ENCODE peak calls at places on chromosomes 11 and 22, in four cellular contexts. One of them, this sample, is unnamed.
A peak's percentile ranks its signal among the peaks of the same experiment; 100 is the strongest.

GRCh38 chr11:10846664-10847063 is 11.2 kb downstream of the ZBED5 start:
- DNase-seq in IMR-90: no peak
- DNase-seq in keratinocyte: no peak
- DNase-seq in K562: no peak
- DNase-seq in this sample: no peak

GRCh38 chr11:2944953-2945756 is 15.9 kb upstream of the PHLDA2 start:
- DNase-seq in IMR-90: peak; percentile 90
- DNase-seq in keratinocyte: no peak
- DNase-seq in K562: no peak
- DNase-seq in this sample: peak; percentile 83

GRCh38 chr11:35182317-35182939 is 43.5 kb downstream of the CD44 start:
- DNase-seq in IMR-90: no peak
- DNase-seq in keratinocyte: no peak
- DNase-seq in K562: no peak
- DNase-seq in this sample: no peak

GRCh38 chr11:114819028-114819427 is 140.7 kb downstream of the NXPE2 start:
- DNase-seq in IMR-90: no peak
- DNase-seq in keratinocyte: no peak
- DNase-seq in K562: no peak
- DNase-seq in this sample: no peak

GRCh38 chr11:61352038-61352437 is 9.6 kb downstream of the CYB561A3 start:
- DNase-seq in keratinocyte: no peak
- DNase-seq in K562: no peak
- DNase-seq in IMR-90: no peak
- DNase-seq in this sample: no peak

GRCh38 chr22:20646377-20646776 is 127.5 kb upstream of the SERPIND1 start:
- DNase-seq in IMR-90: no peak
- DNase-seq in K562: no peak
- DNase-seq in keratinocyte: no peak
- DNase-seq in this sample: no peak

GRCh38 chr11:2300290-2300935 is 1.3 kb downstream of the C11orf21 start:
- DNase-seq in IMR-90: no peak
- DNase-seq in K562: no peak
- DNase-seq in keratinocyte: no peak
- DNase-seq in this sample: no peak

GRCh38 chr11:34180045-34180813 is 74.8 kb downstream of the NAT10 start:
- DNase-seq in IMR-90: no peak
- DNase-seq in K562: no peak
- DNase-seq in keratinocyte: no peak
- DNase-seq in this sample: no peak

GRCh38 chr11:76836613-76837291 is 24.0 kb upstream of the ACER3 start:
- DNase-seq in keratinocyte: no peak
- DNase-seq in IMR-90: no peak
- DNase-seq in K562: no peak
- DNase-seq in this sample: no peak

GRCh38 chr11:59847620-59848019 is 2.3 kb upstream of the CBLIF start:
- DNase-seq in IMR-90: no peak
- DNase-seq in K562: no peak
- DNase-seq in keratinocyte: no peak
- DNase-seq in this sample: no peak

GRCh38 chr11:42631223-42631843 is 680.5 kb upstream of the API5 start:
- DNase-seq in keratinocyte: peak; percentile 2
- DNase-seq in K562: no peak
- DNase-seq in IMR-90: no peak
- DNase-seq in this sample: peak; percentile 33

GRCh38 chr22:17131686-17132085 is 10.5 kb upstream of the TMEM121B start:
- DNase-seq in K562: no peak
- DNase-seq in IMR-90: no peak
- DNase-seq in keratinocyte: no peak
- DNase-seq in this sample: no peak

GRCh38 chr11:116037851-116038250 is 533.6 kb upstream of the CADM1 start:
- DNase-seq in K562: no peak
- DNase-seq in IMR-90: no peak
- DNase-seq in keratinocyte: no peak
- DNase-seq in this sample: no peak

GRCh38 chr11:67301313-67301921 is 1.9 kb upstream of the SSH3 start:
- DNase-seq in IMR-90: no peak
- DNase-seq in K562: no peak
- DNase-seq in keratinocyte: no peak
- DNase-seq in this sample: no peak

GRCh38 chr11:67523556-67524479 is 572 bp upstream of the CABP2 start:
- DNase-seq in K562: no peak
- DNase-seq in keratinocyte: no peak
- DNase-seq in IMR-90: no peak
- DNase-seq in this sample: no peak

GRCh38 chr11:130858215-130858614 is 58.1 kb downstream of the SNX19 start:
- DNase-seq in keratinocyte: no peak
- DNase-seq in K562: peak; percentile 69
- DNase-seq in IMR-90: no peak
- DNase-seq in this sample: no peak

DNA sequence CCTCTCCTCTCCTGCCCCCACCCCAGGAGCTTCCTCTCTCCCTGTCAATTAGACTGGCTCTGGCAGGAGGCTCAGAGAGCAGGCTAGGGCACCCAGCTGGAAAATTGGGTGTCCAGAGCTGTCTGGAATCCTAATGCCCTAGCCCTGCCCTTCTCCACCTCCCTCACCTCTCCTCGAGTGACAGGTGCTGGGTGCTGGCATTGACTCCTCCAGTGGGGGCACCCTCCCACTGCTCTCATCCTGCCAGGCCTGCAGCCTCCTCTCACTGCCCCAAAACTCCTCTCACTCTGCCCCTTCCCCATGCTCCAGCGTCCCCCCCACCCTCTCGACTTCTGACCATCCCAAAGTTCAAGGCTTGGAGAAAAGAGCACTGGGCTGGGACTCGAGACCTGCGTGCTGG is 69.0 kb downstream of the CYTH4 start:
- DNase-seq in keratinocyte: no peak
- DNase-seq in K562: no peak
- DNase-seq in IMR-90: no peak
- DNase-seq in this sample: no peak
- H3K4me2 ChIP-seq in keratinocyte: no peak overlapping the region
- H3K4me2 ChIP-seq in K562: no peak overlapping the region
- H3K4me2 ChIP-seq in IMR-90: no peak overlapping the region
- H3K4me2 ChIP-seq in this sample: no peak overlapping the region

GRCh38 chr11:124595302-124595701 is 15.9 kb upstream of the PANX3 start:
- DNase-seq in keratinocyte: no peak
- DNase-seq in K562: no peak
- DNase-seq in IMR-90: no peak
- DNase-seq in this sample: no peak
- H3K36me3 ChIP-seq in keratinocyte: no peaks in the 10 kb centered on the region
- H3K36me3 ChIP-seq in K562: no peaks in the 10 kb centered on the region
- H3K36me3 ChIP-seq in IMR-90: no peaks in the 10 kb centered on the region
- H3K36me3 ChIP-seq in this sample: no peaks in the 10 kb centered on the region

GRCh38 chr11:118918128-118918685 is 7.5 kb downstream of the BCL9L start:
- DNase-seq in keratinocyte: no peak
- DNase-seq in IMR-90: peak; percentile 91
- DNase-seq in K562: peak; percentile 77
- DNase-seq in this sample: peak; percentile 75
- H3K9me1 ChIP-seq in keratinocyte: no peaks in the 10 kb centered on the region
- H3K9me1 ChIP-seq in IMR-90: no peaks in the 10 kb centered on the region
- H3K9me1 ChIP-seq in K562: no peaks in the 10 kb centered on the region
- H3K9me1 ChIP-seq in this sample: no peaks in the 10 kb centered on the region

DNA sequence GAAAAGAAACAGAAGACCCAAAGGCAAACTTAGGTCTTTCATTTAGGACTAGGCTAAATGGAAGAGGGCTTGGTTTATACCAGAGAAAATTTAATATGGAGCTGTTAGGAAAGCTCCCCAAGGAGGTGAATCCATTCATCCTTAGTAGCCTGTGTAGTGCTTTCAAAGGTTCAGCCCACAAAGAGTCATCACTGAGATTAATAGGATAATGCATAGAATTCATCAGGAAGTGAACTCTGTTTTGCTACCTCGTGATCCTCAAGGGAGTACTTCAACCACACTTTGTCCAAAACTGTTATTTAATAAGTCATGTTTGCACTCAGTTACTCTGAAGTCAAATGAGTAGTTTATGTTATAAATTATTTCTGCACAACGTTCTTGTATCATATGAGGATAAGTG is 43.3 kb upstream of the MMP7 start:
- DNase-seq in K562: no peak
- DNase-seq in IMR-90: peak; percentile 43
- DNase-seq in keratinocyte: no peak
- DNase-seq in this sample: no peak
- H3K4me2 ChIP-seq in K562: no peak overlapping the region
- H3K4me2 ChIP-seq in IMR-90: no peak overlapping the region
- H3K4me2 ChIP-seq in keratinocyte: no peak overlapping the region
- H3K4me2 ChIP-seq in this sample: no peak overlapping the region

DNA sequence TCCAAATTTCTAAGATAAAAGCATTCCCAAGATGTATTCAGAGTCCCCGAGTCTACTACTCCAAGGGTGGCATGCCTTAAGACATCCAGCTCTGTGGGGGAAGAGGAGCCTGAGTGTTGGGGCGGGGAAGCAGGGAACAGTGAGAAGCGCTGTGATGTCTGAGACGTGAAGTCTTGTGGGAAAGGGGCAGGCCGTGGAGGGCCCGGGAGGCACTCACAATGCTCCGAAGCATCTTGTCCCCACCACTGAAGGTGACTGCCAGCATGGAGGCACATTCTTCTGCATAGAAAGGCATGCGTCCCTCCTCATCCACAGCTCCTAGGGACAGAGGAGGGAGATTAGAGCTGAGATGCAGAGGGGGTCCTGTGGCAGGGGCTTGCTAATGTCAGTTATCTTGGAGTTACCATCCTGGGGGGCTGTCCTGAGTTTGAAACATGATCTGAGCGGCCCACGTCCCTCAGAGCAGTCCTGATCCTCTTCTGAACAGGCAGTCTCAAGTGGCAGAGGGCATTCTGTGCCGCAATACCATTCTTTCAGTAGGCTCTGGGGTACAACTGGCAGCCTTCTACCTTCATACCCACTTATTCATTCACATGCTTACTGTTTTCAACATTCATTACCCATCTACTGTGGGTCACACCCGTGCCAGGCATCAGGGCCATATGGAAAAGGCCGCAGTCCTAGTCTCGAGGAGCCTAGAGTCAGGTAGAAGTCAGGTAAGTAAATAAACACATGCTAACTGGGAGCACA is 8.7 kb downstream of the PCSK7 start:
- DNase-seq in keratinocyte: no peak
- DNase-seq in K562: no peak
- DNase-seq in IMR-90: no peak
- DNase-seq in this sample: no peak
- H3K36me3 ChIP-seq in keratinocyte: peaks cover 54% of the 10 kb centered on the region
- H3K36me3 ChIP-seq in K562: peaks cover 69% of the 10 kb centered on the region
- H3K36me3 ChIP-seq in IMR-90: peaks cover 54% of the 10 kb centered on the region
- H3K36me3 ChIP-seq in this sample: peaks cover 36% of the 10 kb centered on the region

GRCh38 chr11:118232659-118233058 is 7.8 kb upstream of the JAML start:
- DNase-seq in K562: no peak
- DNase-seq in keratinocyte: no peak
- DNase-seq in IMR-90: no peak
- DNase-seq in this sample: no peak

GRCh38 chr11:118236170-118236569 is 11.4 kb upstream of the JAML start:
- DNase-seq in K562: no peak
- DNase-seq in keratinocyte: no peak
- DNase-seq in IMR-90: no peak
- DNase-seq in this sample: no peak

GRCh38 chr11:118230088-118230487 is 5.3 kb upstream of the JAML start:
- DNase-seq in K562: no peak
- DNase-seq in IMR-90: no peak
- DNase-seq in keratinocyte: no peak
- DNase-seq in this sample: no peak

GRCh38 chr11:118234833-118235232 is 10.0 kb upstream of the JAML start:
- DNase-seq in K562: no peak
- DNase-seq in keratinocyte: no peak
- DNase-seq in IMR-90: no peak
- DNase-seq in this sample: no peak

GRCh38 chr11:118233377-118233776 is 8.6 kb upstream of the JAML start:
- DNase-seq in K562: no peak
- DNase-seq in keratinocyte: no peak
- DNase-seq in IMR-90: no peak
- DNase-seq in this sample: no peak
- H3K9me1 ChIP-seq in K562: no peaks in the 10 kb centered on the region
- H3K9me1 ChIP-seq in keratinocyte: no peaks in the 10 kb centered on the region
- H3K9me1 ChIP-seq in IMR-90: no peaks in the 10 kb centered on the region
- H3K9me1 ChIP-seq in this sample: no peaks in the 10 kb centered on the region

DNA sequence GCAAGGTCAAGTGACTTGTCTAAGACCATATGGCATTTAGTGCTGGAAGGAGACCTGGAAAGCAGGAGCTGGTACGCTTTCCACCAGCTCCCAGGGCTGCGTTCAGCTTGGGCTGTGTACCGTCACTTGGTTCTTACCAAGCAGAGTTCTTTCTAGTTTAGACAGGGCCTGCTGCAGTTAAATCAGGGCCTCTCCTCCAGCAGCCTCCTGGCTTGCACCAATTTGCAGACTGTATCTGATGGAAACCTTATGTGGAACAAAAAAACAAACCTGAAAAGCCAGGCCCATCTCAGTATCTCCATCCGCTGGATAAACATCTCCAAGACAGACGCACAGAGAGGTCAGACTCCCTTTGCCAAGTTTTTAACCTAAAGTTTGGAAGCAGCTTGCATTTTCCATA is 288.5 kb upstream of the SORL1-AS1 start:
- DNase-seq in keratinocyte: no peak
- DNase-seq in IMR-90: peak; percentile 32
- DNase-seq in K562: no peak
- DNase-seq in this sample: no peak
- H3K4me2 ChIP-seq in keratinocyte: no peak overlapping the region
- H3K4me2 ChIP-seq in IMR-90: peak overlapping the region; percentile 46
- H3K4me2 ChIP-seq in K562: no peak overlapping the region
- H3K4me2 ChIP-seq in this sample: no peak overlapping the region

GRCh38 chr22:45183974-45184373 is 20.2 kb downstream of the NUP50 start:
- DNase-seq in keratinocyte: no peak
- DNase-seq in IMR-90: no peak
- DNase-seq in K562: no peak
- DNase-seq in this sample: no peak

GRCh38 chr22:45180280-45180679 is 16.6 kb downstream of the NUP50 start:
- DNase-seq in K562: no peak
- DNase-seq in keratinocyte: no peak
- DNase-seq in IMR-90: no peak
- DNase-seq in this sample: no peak

GRCh38 chr22:45179276-45180049 is 15.7 kb downstream of the NUP50 start:
- DNase-seq in K562: no peak
- DNase-seq in IMR-90: no peak
- DNase-seq in keratinocyte: no peak
- DNase-seq in this sample: no peak

GRCh38 chr22:45181240-45181639 is 17.5 kb downstream of the NUP50 start:
- DNase-seq in keratinocyte: no peak
- DNase-seq in K562: no peak
- DNase-seq in IMR-90: no peak
- DNase-seq in this sample: no peak

DNA sequence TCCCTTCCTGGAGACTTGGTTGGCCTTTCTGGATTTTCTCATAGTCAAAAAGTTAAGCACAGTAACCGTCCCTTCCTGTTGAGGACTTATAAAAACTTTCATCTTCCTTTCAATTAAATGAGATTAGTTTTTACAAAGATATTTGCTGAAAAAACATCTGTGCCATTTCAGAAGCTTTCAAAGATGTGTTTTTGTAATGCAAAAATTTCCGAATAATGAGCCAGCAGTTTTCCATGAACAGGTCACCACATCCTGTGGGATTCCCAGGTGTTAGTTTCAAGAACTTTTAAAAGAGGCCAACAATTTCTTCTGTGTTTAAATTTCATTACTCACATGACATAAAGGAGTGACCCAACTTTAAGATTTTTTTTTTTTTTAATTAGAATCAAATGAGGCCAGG is 18.0 kb downstream of the NUP50 start:
- DNase-seq in K562: no peak
- DNase-seq in keratinocyte: no peak
- DNase-seq in IMR-90: no peak
- DNase-seq in this sample: peak; percentile 15
- H3K36me3 ChIP-seq in K562: peaks cover 81% of the 10 kb centered on the region
- H3K36me3 ChIP-seq in keratinocyte: peaks cover 27% of the 10 kb centered on the region
- H3K36me3 ChIP-seq in IMR-90: peaks cover 51% of the 10 kb centered on the region
- H3K36me3 ChIP-seq in this sample: peaks cover 20% of the 10 kb centered on the region